ENCODE peak calls at places on chromosomes 6 and 20, in eight cellular contexts. J is IMR-90; Q is A673; P is GM23248; F is CD8-positive, alpha-beta T cell; W is heart right ventricle; V is fibroblast of lung; S is dorsolateral prefrontal cortex. Z is an unnamed sample.

GRCh38 chr6:111808493-111808892 is 64.8 kb downstream of the FYN start:
- DNase-seq in J (no peak), Q (no peak), P (no peak), F (no peak), W (no peak), V (no peak), S (no peak), Z (no peak)

GRCh38 chr6:113856571-113857564 is at the start of gene MARCKS:
- DNase-seq in J (peak), Q (peak), P (peak), F (no peak), W (peak), V (peak), S (peak), Z (peak)

GRCh38 chr6:118872318-118872717 is 21.6 kb upstream of the ASF1A start:
- DNase-seq in J (no peak), Q (no peak), P (no peak), F (no peak), W (no peak), V (no peak), S (no peak), Z (no peak)

GRCh38 chr20:32823078-32823477 is 3.3 kb downstream of the MAPRE1 start:
- DNase-seq in J (peak), Q (peak), P (peak), F (no peak), W (no peak), V (peak), S (no peak), Z (no peak)

GRCh38 chr6:34143884-34144580 is 1.9 kb downstream of the GRM4 start:
- DNase-seq in J (no peak), Q (peak), P (peak), F (peak), W (no peak), V (peak), S (no peak), Z (no peak)

GRCh38 chr20:35312348-35312747 is 20.1 kb upstream of the FAM83C start:
- DNase-seq in J (peak), Q (peak), P (peak), F (no peak), W (no peak), V (peak), S (no peak), Z (no peak)

GRCh38 chr6:80550748-80551147 is 444.3 kb downstream of the BCKDHB start:
- DNase-seq in J (no peak), Q (no peak), P (no peak), F (no peak), W (no peak), V (no peak), S (no peak), Z (no peak)

GRCh38 chr6:37239950-37240713 is 17.4 kb upstream of the TBC1D22B start:
- DNase-seq in J (peak), Q (peak), P (peak), F (peak), W (peak), V (peak), S (peak), Z (peak)

GRCh38 chr20:58075565-58075964 is 152.9 kb downstream of the ANKRD60 start:
- DNase-seq in J (no peak), Q (no peak), P (no peak), F (no peak), W (no peak), V (no peak), S (no peak), Z (no peak)

GRCh38 chr6:150334790-150335783 is 33.7 kb upstream of the IYD start:
- DNase-seq in J (peak), Q (peak), P (peak), F (no peak), W (peak), V (peak), S (no peak), Z (no peak)

GRCh38 chr6:107620736-107621135 is 130.8 kb downstream of the SOBP start:
- DNase-seq in J (peak), Q (no peak), P (no peak), F (no peak), W (no peak), V (peak), S (no peak), Z (no peak)

GRCh38 chr6:122609881-122610689 is at the start of gene PKIB:
- DNase-seq in J (peak), Q (peak), P (peak), F (peak), W (peak), V (peak), S (peak), Z (no peak)

GRCh38 chr20:32753731-32754130 is 8.5 kb upstream of the DNMT3B start:
- DNase-seq in J (peak), Q (no peak), P (peak), F (no peak), W (no peak), V (no peak), S (no peak), Z (no peak)

DNA sequence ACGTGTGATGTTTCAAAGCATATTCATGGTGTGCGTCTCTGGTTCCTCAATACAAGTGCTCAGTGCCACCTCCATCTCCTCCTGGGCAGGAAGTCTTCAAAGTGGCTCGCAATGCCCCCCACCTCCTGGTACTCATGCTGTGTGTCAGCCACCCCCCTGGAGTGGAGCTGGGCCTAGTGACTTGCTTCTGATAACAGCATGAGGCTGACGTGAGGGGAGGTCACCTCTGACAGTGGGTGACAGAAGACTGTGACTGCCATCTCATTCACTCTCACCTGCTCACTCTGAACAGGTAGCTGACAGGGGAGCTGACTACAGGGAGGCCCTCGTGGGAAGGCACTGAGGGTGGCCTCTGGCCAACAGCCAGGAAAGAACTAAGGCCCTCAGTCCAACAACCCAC is 92.4 kb upstream of the NFATC2 start:
- DNase-seq in J (no peak), Q (no peak), P (no peak), F (no peak), W (no peak), V (no peak), S (no peak), Z (no peak)
- H3K27ac ChIP-seq in J (no peak), Q (peak), P (no peak), F (no peak), W (no peak), V (no peak), S (no peak), Z (no peak)

DNA sequence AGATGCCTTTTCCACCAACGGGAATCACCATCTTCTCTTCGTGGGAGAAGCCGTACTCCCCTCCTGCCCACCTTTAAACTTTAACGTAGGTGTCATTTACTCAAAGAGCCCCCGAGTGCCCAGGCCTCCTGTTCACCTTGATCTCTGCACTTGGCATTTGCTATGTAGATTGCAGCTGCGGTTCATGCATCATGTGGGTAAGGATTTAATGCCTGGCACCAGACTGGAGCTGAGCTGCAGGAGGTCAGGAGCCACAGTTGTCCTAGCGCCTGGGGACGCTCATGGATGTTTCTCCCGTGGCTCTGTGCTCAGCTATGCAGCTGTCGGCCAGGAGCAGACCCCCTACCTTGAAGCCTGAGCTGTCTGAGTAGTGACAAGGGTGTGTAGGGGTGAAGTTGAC is 133.7 kb downstream of the CDH4 start:
- DNase-seq in J (no peak), Q (no peak), P (no peak), F (no peak), W (no peak), V (no peak), S (no peak), Z (no peak)
- H3K27ac ChIP-seq in J (no peak), Q (no peak), P (no peak), F (no peak), W (no peak), V (no peak), S (no peak), Z (no peak)

GRCh38 chr6:31794866-31795615 is 511 bp downstream of the VARS1 start:
- DNase-seq in J (no peak), Q (peak), P (peak), F (peak), W (peak), V (peak), S (no peak), Z (no peak)
- H3K27ac ChIP-seq in J (peak), Q (peak), P (peak), F (peak), W (peak), V (peak), S (peak), Z (peak)

DNA sequence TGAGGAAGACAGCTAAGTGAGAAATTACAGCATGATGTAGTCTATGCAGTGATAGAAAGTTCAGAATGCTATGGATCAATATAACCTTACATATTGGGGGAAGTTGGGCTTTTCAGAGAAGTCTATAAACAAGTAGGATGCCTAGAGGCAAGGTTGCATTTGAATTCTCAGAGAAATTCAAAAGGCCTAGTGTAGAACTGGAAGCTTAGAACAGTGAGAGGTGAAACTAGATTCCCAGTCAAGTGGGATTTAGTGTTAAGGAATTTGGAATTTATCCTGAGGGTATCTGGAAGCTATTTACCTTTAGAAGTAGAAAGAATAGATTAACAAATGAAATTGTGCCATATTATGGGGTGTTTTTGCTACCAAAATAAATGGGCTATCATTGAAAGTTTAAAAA is 4.3 kb downstream of the CENPW start:
- DNase-seq in J (no peak), Q (no peak), P (no peak), F (no peak), W (no peak), V (no peak), S (no peak), Z (no peak)
- H3K27ac ChIP-seq in J (no peak), Q (no peak), P (no peak), F (no peak), W (no peak), V (no peak), S (no peak), Z (no peak)

GRCh38 chr20:41577129-41578009 is 40.8 kb downstream of the CHD6 start:
- DNase-seq in J (no peak), Q (no peak), P (no peak), F (no peak), W (no peak), V (no peak), S (no peak), Z (no peak)
- H3K27ac ChIP-seq in J (no peak), Q (no peak), P (no peak), F (no peak), W (no peak), V (no peak), S (no peak), Z (no peak)

DNA sequence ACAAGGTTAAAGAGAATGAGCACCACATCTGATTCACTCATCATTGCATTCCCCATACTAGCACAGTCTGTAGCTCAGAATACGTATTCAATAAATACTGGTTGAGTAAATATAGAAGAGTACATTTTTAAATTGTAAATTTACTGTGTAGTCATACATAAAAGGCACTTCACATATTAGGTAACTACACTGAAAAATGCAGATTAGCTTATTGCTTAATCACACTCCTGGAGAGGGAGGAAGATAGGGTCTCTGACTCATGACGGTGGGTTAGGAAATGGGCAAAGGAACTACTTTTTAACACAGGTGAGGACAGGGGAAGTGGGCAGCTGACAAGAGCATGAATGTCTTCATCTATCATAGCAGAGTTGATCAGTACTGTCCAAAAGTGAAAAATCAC is 133.2 kb downstream of the TBC1D32 start:
- DNase-seq in J (peak), Q (no peak), P (no peak), F (no peak), W (no peak), V (peak), S (no peak), Z (no peak)
- H3K27ac ChIP-seq in J (no peak), Q (no peak), P (no peak), F (no peak), W (no peak), V (no peak), S (no peak), Z (no peak)

GRCh38 chr6:163354779-163355431 is 59.6 kb upstream of the QKI start:
- DNase-seq in J (peak), Q (no peak), P (peak), F (no peak), W (peak), V (peak), S (no peak), Z (no peak)
- H3K27ac ChIP-seq in J (peak), Q (no peak), P (peak), F (no peak), W (peak), V (no peak), S (peak), Z (peak)